ENCODE peak calls at places on chromosomes 2 and 18, in nine cellular contexts. O is GM23248, Q is PC-3, G is GM23338, U is neural progenitor cell, C is HCT116, E is SK-N-SH, K is hepatocyte, W is OCI-LY7. S is an unnamed sample.
A peak's percentile ranks its signal among the peaks of the same experiment; 100 is the strongest.

GRCh38 chr2:769771-770170 is 92.6 kb upstream of the TMEM18 start:
- DNase-seq in C (no peak), W (no peak), U (no peak), G (no peak), Q (no peak), E (no peak), K (no peak), O (no peak), S (no peak)

GRCh38 chr2:178064051-178064450 is 8.5 kb downstream of the PDE11A start:
- DNase-seq in Q (no peak), G (no peak), W (no peak), E (no peak), K (no peak), O (no peak), C (no peak), U (no peak), S (no peak)

GRCh38 chr2:172087191-172087779 is 2.0 kb downstream of the DLX1 start:
- DNase-seq in K (no peak), U (no peak), G (no peak), O (peak; percentile 54), Q (no peak), C (no peak), E (no peak), W (no peak), S (no peak)

GRCh38 chr18:57655740-57656139 is 34.1 kb upstream of the NARS1 start:
- DNase-seq in E (no peak), U (no peak), K (no peak), G (no peak), Q (no peak), O (no peak), W (no peak), C (no peak), S (no peak)

GRCh38 chr2:226971029-226971584 is 135.3 kb downstream of the RHBDD1 start:
- DNase-seq in K (no peak), E (no peak), C (no peak), O (no peak), Q (no peak), U (no peak), W (peak; percentile 77), G (no peak), S (peak; percentile 55)

GRCh38 chr18:23990474-23991410 is 23.8 kb upstream of the TTC39C start:
- DNase-seq in C (no peak), U (no peak), E (no peak), Q (peak; percentile 13), K (no peak), G (no peak), W (no peak), O (peak; percentile 26), S (no peak)

GRCh38 chr2:17166506-17166905 is 351.7 kb downstream of the RAD51AP2 start:
- DNase-seq in G (no peak), C (no peak), K (peak; percentile 6), O (peak; percentile 37), Q (no peak), U (no peak), W (no peak), E (no peak), S (no peak)

GRCh38 chr2:96507957-96508520 is 2.9 kb upstream of the NEURL3 start:
- DNase-seq in U (peak; percentile 91), G (peak; percentile 89), O (peak; percentile 86), C (peak; percentile 13), Q (peak; percentile 64), K (peak; percentile 87), E (peak; percentile 94), W (peak; percentile 75), S (peak; percentile 81)

GRCh38 chr2:17752892-17753802 is 463 bp downstream of the SMC6 start:
- DNase-seq in W (peak; percentile 85), E (peak; percentile 82), K (peak; percentile 81), G (peak; percentile 70), C (no peak), U (peak; percentile 83), Q (peak; percentile 60), O (peak; percentile 64), S (peak; percentile 74)

GRCh38 chr2:63497561-63497960 is 90.7 kb downstream of the WDPCP start:
- DNase-seq in W (no peak), Q (no peak), C (no peak), U (no peak), E (no peak), O (no peak), G (peak; percentile 27), K (no peak), S (no peak)

GRCh38 chr2:218857371-218858137 is 2.1 kb upstream of the WNT6 start:
- DNase-seq in W (no peak), Q (no peak), K (no peak), E (peak; percentile 65), O (no peak), U (no peak), G (no peak), C (no peak), S (no peak)

GRCh38 chr2:218859994-218860831 is 608 bp downstream of the WNT6 start:
- DNase-seq in Q (no peak), E (no peak), O (no peak), G (no peak), U (no peak), W (no peak), K (no peak), C (no peak), S (no peak)

GRCh38 chr2:218859556-218859993 is at the start of gene WNT6:
- DNase-seq in Q (no peak), G (peak; percentile 49), C (no peak), O (peak; percentile 52), K (no peak), E (peak; percentile 78), U (peak; percentile 80), W (no peak), S (no peak)

GRCh38 chr2:218858138-218858445 is 1.5 kb upstream of the WNT6 start:
- DNase-seq in W (no peak), E (no peak), U (no peak), Q (no peak), G (no peak), O (no peak), K (no peak), C (no peak), S (no peak)

DNA sequence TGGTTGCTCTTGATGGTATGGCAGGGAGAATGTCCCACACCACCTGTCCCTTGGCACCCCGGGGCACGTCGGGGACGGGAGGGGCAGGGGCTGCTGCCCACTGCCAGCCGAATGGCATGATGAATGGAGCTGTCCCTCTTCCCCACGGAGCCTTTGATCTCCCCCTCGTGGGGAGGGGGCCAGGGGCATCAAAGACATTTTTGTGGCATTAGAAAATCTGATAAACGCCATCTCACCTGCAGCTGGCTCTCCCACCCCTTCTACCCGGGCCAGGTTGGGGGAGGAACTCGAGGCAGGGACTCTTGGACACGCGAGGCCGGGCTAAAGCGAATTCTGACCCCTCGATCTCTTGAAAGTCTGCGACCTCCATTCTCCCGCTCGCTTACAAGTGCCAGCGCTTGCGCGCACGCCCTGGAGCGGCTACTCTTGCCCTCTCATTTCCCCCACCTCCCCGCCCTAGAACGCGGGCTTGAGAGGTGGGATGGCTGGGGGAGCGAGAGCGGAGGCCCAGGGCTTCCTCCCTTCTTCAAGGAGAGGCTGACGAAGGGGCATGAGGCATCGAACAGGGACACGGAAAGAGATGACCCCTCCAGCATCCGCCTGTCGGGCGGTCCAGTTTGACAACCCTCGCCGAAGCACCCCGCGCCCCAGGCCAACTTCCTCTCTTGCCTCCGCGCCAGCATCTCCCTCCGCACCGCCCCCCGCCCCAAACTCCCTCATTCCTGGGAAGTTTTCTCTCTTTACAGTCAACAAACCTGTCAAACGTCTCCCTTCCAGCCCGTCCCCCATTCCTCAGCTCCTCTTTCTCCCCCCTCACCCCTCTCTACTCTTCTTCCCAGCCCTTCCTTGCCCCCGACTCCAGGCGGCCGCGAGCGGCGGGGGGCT is 692 bp upstream of the WNT6 start:
- DNase-seq in Q (no peak), K (no peak), U (peak; percentile 45), O (no peak), C (no peak), E (no peak), W (no peak), G (peak; percentile 84), S (no peak)
- H2AFZ ChIP-seq in Q (no peak overlapping the region), K (no peak overlapping the region), U (no peak overlapping the region), O (no peak overlapping the region), C (no peak overlapping the region), E (no peak overlapping the region), W (no peak overlapping the region), G (peak overlapping the region; percentile 52), S (no peak overlapping the region)

GRCh38 chr2:84702941-84703340 is 177.9 kb downstream of the TRABD2A start:
- DNase-seq in Q (no peak), G (no peak), C (no peak), E (no peak), W (no peak), U (no peak), K (no peak), O (no peak), S (no peak)

GRCh38 chr2:84694088-84694622 is 177.9 kb downstream of the DNAH6 start:
- DNase-seq in Q (no peak), C (no peak), U (no peak), E (no peak), K (peak; percentile 9), O (no peak), W (no peak), G (peak; percentile 2), S (no peak)

GRCh38 chr2:84700006-84700405 is 180.9 kb downstream of the TRABD2A start:
- DNase-seq in G (no peak), C (no peak), U (no peak), O (no peak), W (no peak), E (no peak), Q (no peak), K (no peak), S (no peak)

GRCh38 chr2:84701880-84702279 is 179.0 kb downstream of the TRABD2A start:
- DNase-seq in E (no peak), O (peak; percentile 96), K (no peak), Q (peak; percentile 11), G (no peak), W (no peak), U (no peak), C (no peak), S (no peak)

DNA sequence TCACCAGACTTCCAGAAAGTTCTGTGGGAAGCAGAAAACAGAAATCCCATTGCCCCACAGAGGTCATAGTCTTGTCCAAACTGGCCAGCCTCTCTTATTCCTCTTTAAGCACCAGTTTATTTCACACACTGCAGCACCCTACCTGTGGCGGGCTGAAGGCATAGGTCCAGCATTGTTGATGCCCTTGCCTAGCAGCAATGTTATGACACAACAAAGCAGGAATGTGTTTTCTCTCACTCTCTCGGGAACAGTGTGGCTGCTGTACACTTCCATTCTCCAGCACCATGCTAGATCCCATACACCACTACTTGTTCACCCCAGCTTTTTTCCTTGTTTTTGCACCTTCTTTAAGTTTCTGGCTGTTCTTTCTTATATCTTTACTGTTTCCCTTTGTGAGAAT is 181.6 kb downstream of the DNAH6 start:
- DNase-seq in G (peak; percentile 38), W (no peak), O (peak; percentile 7), C (no peak), K (no peak), U (no peak), Q (peak; percentile 37), E (no peak), S (no peak)
- TF ChIP-seq EZH2phosphoT487 in G (no peak), W (no peak), O (no peak), C (no peak), K (no peak), U (no peak), Q (no peak), E (no peak), S (no peak)

GRCh38 chr2:151287513-151288250 is 1.8 kb downstream of the NMI start:
- DNase-seq in O (no peak), C (no peak), W (no peak), Q (no peak), U (no peak), E (no peak), K (no peak), G (no peak), S (no peak)
- H2AFZ ChIP-seq in O (no peak overlapping the region), C (no peak overlapping the region), W (no peak overlapping the region), Q (no peak overlapping the region), U (no peak overlapping the region), E (no peak overlapping the region), K (no peak overlapping the region), G (no peak overlapping the region), S (no peak overlapping the region)

GRCh38 chr2:65430515-65431416 is 1.6 kb downstream of the SPRED2 start:
- DNase-seq in G (peak; percentile 56), E (peak; percentile 75), Q (peak; percentile 69), K (peak; percentile 80), W (peak; percentile 89), C (peak; percentile 75), U (peak; percentile 73), O (peak; percentile 70), S (peak; percentile 85)
- TF ChIP-seq EZH2phosphoT487 in G (no peak), E (no peak), Q (peak; percentile 85), K (no peak), W (no peak), C (no peak), U (peak; percentile 46), O (no peak), S (no peak)